ENCODE peak calls at places on chromosomes 13 and 19, in seven cellular contexts. Y is uterus, W is heart right ventricle, F is tibial artery, G is glutamatergic neuron, B is AG04449, Z is thyroid gland. N is an unnamed sample.

GRCh38 chr13:79662882-79663281 is 181.9 kb downstream of the NDFIP2 start:
- DNase-seq in F (no peak), Z (peak; percentile 5), W (peak; percentile 21), G (no peak), B (no peak), Y (no peak), N (no peak)

GRCh38 chr13:20489185-20489820 is 36.4 kb downstream of the CRYL1 start:
- DNase-seq in Y (peak; percentile 31), Z (peak; percentile 48), F (no peak), B (no peak), W (no peak), G (no peak), N (no peak)

GRCh38 chr13:111847964-111848363 is 219.0 kb upstream of the SOX1 start:
- DNase-seq in G (no peak), Y (no peak), B (no peak), W (no peak), Z (no peak), F (no peak), N (no peak)

GRCh38 chr13:41613984-41614581 is 156.7 kb downstream of the RGCC start:
- DNase-seq in B (peak; percentile 59), F (peak; percentile 62), Z (peak; percentile 2), Y (peak; percentile 68), W (peak; percentile 48), G (no peak), N (no peak)

GRCh38 chr13:27636624-27637288 is 15.1 kb downstream of the POLR1D start:
- DNase-seq in Z (no peak), W (no peak), F (no peak), B (no peak), Y (no peak), G (no peak), N (no peak)

GRCh38 chr13:98503175-98504028 is 73.5 kb downstream of the STK24 start:
- DNase-seq in Z (peak; percentile 75), G (no peak), Y (no peak), B (no peak), F (peak; percentile 81), W (no peak), N (no peak)

GRCh38 chr13:55554741-55555140 is 1586.0 kb upstream of the PRR20A start:
- DNase-seq in Z (no peak), W (no peak), G (no peak), B (no peak), F (no peak), Y (no peak), N (no peak)

GRCh38 chr13:22040810-22041364 is 370.0 kb downstream of the FGF9 start:
- DNase-seq in F (no peak), Z (no peak), G (no peak), Y (no peak), B (no peak), W (no peak), N (no peak)

GRCh38 chr13:40920826-40921225 is 98.3 kb downstream of the ELF1 start:
- DNase-seq in B (no peak), Z (no peak), W (no peak), G (no peak), F (no peak), Y (no peak), N (no peak)

GRCh38 chr13:26679411-26679810 is 81.2 kb downstream of the GPR12 start:
- DNase-seq in W (no peak), G (no peak), Z (no peak), F (no peak), B (peak; percentile 36), Y (no peak), N (no peak)

GRCh38 chr19:43460362-43461016 is 4.9 kb downstream of the LYPD3 start:
- DNase-seq in G (no peak), Y (no peak), B (no peak), Z (no peak), F (no peak), W (no peak), N (no peak)

GRCh38 chr13:74819549-74819948 is 662.4 kb downstream of the TBC1D4 start:
- DNase-seq in B (no peak), W (no peak), F (no peak), Y (no peak), G (no peak), Z (no peak), N (no peak)

GRCh38 chr19:8306235-8307054 is 1.7 kb downstream of the CD320 start:
- DNase-seq in W (no peak), Z (no peak), G (no peak), B (no peak), Y (peak; percentile 14), F (peak; percentile 64), N (peak; percentile 10)

GRCh38 chr13:66553391-66553790 is 676.7 kb downstream of the PCDH9 start:
- DNase-seq in Y (no peak), B (no peak), F (no peak), Z (no peak), G (no peak), W (no peak), N (no peak)

GRCh38 chr13:68234278-68234677 is 1004.1 kb upstream of the PCDH9 start:
- DNase-seq in W (no peak), G (no peak), Y (no peak), Z (no peak), B (no peak), F (no peak), N (no peak)
- TF ChIP-seq CTCF in W (no peak), G (no peak), Y (no peak), Z (no peak), B (no peak), F (no peak), N (no peak)

GRCh38 chr19:48676887-48677286 is 4.1 kb upstream of the NTN5 start:
- DNase-seq in G (no peak), F (no peak), Z (no peak), W (no peak), Y (no peak), B (no peak), N (no peak)

GRCh38 chr19:48674216-48674809 is 1.5 kb upstream of the NTN5 start:
- DNase-seq in G (no peak), W (no peak), Y (no peak), F (no peak), B (no peak), Z (no peak), N (no peak)

GRCh38 chr19:48676487-48676886 is 3.7 kb upstream of the NTN5 start:
- DNase-seq in B (no peak), F (no peak), Z (no peak), W (no peak), G (no peak), Y (no peak), N (no peak)

GRCh38 chr19:48673436-48674100 is 751 bp upstream of the NTN5 start:
- DNase-seq in Y (no peak), B (no peak), Z (no peak), F (no peak), G (no peak), W (no peak), N (no peak)

GRCh38 chr19:48674921-48675824 is 2.4 kb upstream of the NTN5 start:
- DNase-seq in G (peak; percentile 83), Y (peak; percentile 87), Z (peak; percentile 82), W (peak; percentile 73), B (no peak), F (peak; percentile 88), N (peak; percentile 47)
- TF ChIP-seq CTCF in G (peak; percentile 81), Y (peak; percentile 92), Z (peak; percentile 87), W (peak; percentile 86), B (peak; percentile 89), F (peak; percentile 81), N (peak; percentile 65)

DNA sequence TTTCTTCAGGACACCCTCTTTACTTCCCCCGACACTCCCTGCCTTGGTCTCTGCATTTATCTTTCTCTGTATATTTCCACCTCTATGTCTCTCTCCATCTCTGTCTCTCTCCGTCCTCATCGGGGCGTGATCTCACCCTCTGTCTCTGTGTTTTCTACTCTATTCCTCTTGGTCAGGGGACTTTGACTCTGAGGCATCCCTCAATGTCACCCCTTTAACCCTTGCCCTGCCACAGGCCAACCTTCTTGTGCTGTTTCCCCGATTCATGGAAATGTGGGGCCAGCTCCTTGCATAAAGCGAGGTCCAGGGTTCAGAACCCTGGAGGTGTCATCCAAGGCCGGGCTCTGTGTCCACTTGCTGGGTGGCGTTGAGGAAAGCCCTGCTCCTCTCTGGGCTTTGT is 46.8 kb downstream of the COLGALT1 start:
- DNase-seq in Y (no peak), B (no peak), F (no peak), W (no peak), G (no peak), Z (no peak), N (no peak)
- TF ChIP-seq CTCF in Y (no peak), B (no peak), F (no peak), W (no peak), G (no peak), Z (no peak), N (no peak)

DNA sequence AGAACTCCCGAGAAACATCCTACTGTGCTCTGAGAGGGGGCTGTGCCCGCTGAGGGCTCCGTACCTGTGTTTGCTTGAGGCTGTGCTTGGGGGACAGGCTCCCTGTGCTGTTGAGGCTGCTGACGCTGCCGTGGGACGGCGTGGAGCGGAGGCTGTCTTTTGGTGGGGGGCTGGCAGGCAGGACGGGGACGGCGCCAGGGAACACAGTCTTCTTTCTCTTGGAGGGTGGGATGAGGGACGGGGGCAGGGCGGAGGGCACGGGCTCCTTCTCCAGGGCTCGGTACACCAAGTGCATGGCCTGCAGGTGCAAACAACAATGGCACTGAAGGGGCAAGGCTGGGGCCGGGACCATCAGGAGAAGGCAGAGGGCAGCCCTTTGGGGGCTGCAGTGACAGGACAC is 46.8 kb downstream of the EPS15L1 start:
- DNase-seq in G (no peak), F (no peak), Z (no peak), W (no peak), Y (no peak), B (no peak), N (no peak)
- TF ChIP-seq CTCF in G (no peak), F (no peak), Z (no peak), W (no peak), Y (no peak), B (no peak), N (no peak)

DNA sequence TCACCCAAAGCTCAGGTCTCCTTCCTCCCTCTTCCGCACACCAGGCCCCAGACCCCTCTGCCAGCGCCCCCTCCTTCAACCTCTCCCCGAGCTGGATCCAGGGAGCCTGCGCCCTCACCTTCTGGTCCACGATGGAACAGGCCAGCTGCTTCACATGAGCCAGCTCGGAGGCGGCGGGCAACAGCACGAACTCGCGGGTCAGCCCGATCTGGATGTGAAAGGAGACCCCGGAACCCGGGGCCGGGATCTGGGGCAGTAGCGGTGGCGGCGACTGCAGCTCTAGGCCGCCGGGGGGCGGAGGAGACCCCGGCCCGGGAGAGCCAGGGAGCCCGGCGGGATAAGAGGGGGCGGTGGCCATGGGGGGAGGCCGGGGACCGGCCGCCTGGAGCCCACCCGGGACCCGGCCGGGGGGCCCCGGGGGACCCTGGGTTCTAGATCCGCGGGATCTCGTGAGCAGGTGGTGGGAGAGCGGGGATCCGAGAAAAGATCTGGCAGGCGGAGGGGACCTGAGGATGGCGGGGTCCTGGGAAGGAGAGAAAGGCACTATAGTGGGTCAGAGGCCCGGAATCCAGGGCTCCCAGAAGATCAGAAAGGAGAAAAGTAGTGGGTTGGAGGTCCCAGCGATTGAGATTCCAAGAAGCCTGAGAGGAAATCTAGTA is 772 bp downstream of the PRKD2 start:
- DNase-seq in Z (peak; percentile 32), G (peak; percentile 77), W (no peak), Y (no peak), F (no peak), B (no peak), N (no peak)
- TF ChIP-seq CTCF in Z (no peak), G (peak; percentile 21), W (no peak), Y (no peak), F (no peak), B (no peak), N (no peak)

GRCh38 chr13:68927387-68928026 is 1180.1 kb upstream of the ATXN8OS start:
- DNase-seq in G (peak; percentile 43), F (no peak), B (no peak), W (no peak), Y (no peak), Z (no peak), N (no peak)
- TF ChIP-seq CTCF in G (peak; percentile 42), F (no peak), B (no peak), W (peak; percentile 30), Y (no peak), Z (no peak), N (no peak)